ENCODE peak calls at places on chromosomes 2 and 18, in seven cellular contexts. P is PC-9; M is aorta; L is WERI-Rb-1; I is cardiac muscle cell; R is coronary artery; S is CD8-positive, alpha-beta T cell. J is an unnamed sample.

GRCh38 chr18:61950371-61950770 is 57.6 kb upstream of the RNF152 start:
- DNase-seq in L (no peak), R (no peak), S (no peak), M (no peak), P (no peak), I (no peak), J (no peak)

GRCh38 chr18:45291616-45292612 is 323.4 kb upstream of the SLC14A2 start:
- DNase-seq in M (no peak), P (no peak), R (no peak), I (no peak), S (no peak), L (no peak), J (no peak)

GRCh38 chr2:26980971-26981370 is 10.5 kb downstream of the MAPRE3 start:
- DNase-seq in L (no peak), S (no peak), P (no peak), M (no peak), I (no peak), R (no peak), J (no peak)

GRCh38 chr2:231710751-231711676 is 2.7 kb downstream of the PTMA start:
- DNase-seq in M (peak; percentile 64), I (peak; percentile 74), R (peak; percentile 80), S (peak; percentile 16), P (peak; percentile 27), L (no peak), J (no peak)

GRCh38 chr2:168494190-168494711 is 38.2 kb downstream of the CERS6 start:
- DNase-seq in S (no peak), I (no peak), R (no peak), M (no peak), L (no peak), P (no peak), J (no peak)

GRCh38 chr2:129237966-129238725 is 741.3 kb upstream of the RAB6C start:
- DNase-seq in P (no peak), M (no peak), S (no peak), R (no peak), I (no peak), L (no peak), J (no peak)

GRCh38 chr2:237497009-237497819 is 10.2 kb downstream of the MLPH start:
- DNase-seq in S (no peak), M (no peak), R (no peak), I (no peak), L (no peak), P (no peak), J (no peak)

GRCh38 chr2:182866095-182866460 is 359 bp downstream of the FRZB start:
- DNase-seq in P (no peak), R (no peak), M (peak; percentile 51), L (peak; percentile 17), S (no peak), I (peak; percentile 31), J (peak; percentile 28)

GRCh38 chr2:81007104-81007503 is 702.6 kb upstream of the LRRTM1 start:
- DNase-seq in R (no peak), I (no peak), P (no peak), M (no peak), L (no peak), S (no peak), J (no peak)

GRCh38 chr2:233047206-233047605 is 12.9 kb upstream of the INPP5D start:
- DNase-seq in R (peak; percentile 55), P (no peak), M (no peak), S (no peak), L (no peak), I (no peak), J (no peak)

GRCh38 chr2:235527806-235528480 is 34.1 kb downstream of the AGAP1 start:
- DNase-seq in R (no peak), I (peak; percentile 36), P (no peak), S (no peak), M (peak; percentile 4), L (no peak), J (no peak)

GRCh38 chr2:22124003-22124402 is 1000.2 kb downstream of the TDRD15 start:
- DNase-seq in R (no peak), I (no peak), L (no peak), S (no peak), P (no peak), M (no peak), J (no peak)

GRCh38 chr2:231185886-231186285 is 12.5 kb upstream of the ARMC9 start:
- DNase-seq in M (no peak), L (no peak), I (no peak), R (no peak), S (no peak), P (no peak), J (no peak)

GRCh38 chr2:100580474-100581264 is 17.9 kb downstream of the PDCL3 start:
- DNase-seq in P (no peak), M (peak; percentile 62), I (no peak), L (no peak), S (peak; percentile 65), R (no peak), J (no peak)

GRCh38 chr2:216539120-216539519 is 40.5 kb downstream of the RPL37A start:
- DNase-seq in M (no peak), I (no peak), P (no peak), S (no peak), R (no peak), L (no peak), J (no peak)

GRCh38 chr2:216536725-216537124 is 38.1 kb downstream of the RPL37A start:
- DNase-seq in I (peak; percentile 61), L (no peak), M (no peak), R (no peak), P (no peak), S (no peak), J (no peak)

GRCh38 chr2:216535454-216535995 is 36.9 kb downstream of the RPL37A start:
- DNase-seq in P (peak; percentile 16), R (peak; percentile 90), M (peak; percentile 81), L (no peak), I (no peak), S (no peak), J (peak; percentile 39)

GRCh38 chr2:216538538-216538937 is 39.9 kb downstream of the RPL37A start:
- DNase-seq in R (no peak), L (no peak), I (no peak), M (no peak), S (no peak), P (no peak), J (no peak)

GRCh38 chr2:216537366-216537765 is 38.7 kb downstream of the RPL37A start:
- DNase-seq in P (no peak), R (no peak), M (no peak), L (no peak), S (no peak), I (no peak), J (no peak)
- H3K27ac ChIP-seq in P (no peak overlapping the region), R (no peak overlapping the region), M (no peak overlapping the region), L (no peak overlapping the region), S (no peak overlapping the region), I (peak overlapping the region; percentile 87), J (no peak overlapping the region)

GRCh38 chr2:55420244-55420713 is 623 bp upstream of the CCDC88A start:
- DNase-seq in R (no peak), S (no peak), M (no peak), I (no peak), L (no peak), P (no peak), J (no peak)
- H3K27ac ChIP-seq in R (peak overlapping the region; percentile 93), S (peak overlapping the region; percentile 57), M (peak overlapping the region; percentile 9), I (no peak overlapping the region), L (peak overlapping the region; percentile 62), P (no peak overlapping the region), J (peak overlapping the region; percentile 89)

DNA sequence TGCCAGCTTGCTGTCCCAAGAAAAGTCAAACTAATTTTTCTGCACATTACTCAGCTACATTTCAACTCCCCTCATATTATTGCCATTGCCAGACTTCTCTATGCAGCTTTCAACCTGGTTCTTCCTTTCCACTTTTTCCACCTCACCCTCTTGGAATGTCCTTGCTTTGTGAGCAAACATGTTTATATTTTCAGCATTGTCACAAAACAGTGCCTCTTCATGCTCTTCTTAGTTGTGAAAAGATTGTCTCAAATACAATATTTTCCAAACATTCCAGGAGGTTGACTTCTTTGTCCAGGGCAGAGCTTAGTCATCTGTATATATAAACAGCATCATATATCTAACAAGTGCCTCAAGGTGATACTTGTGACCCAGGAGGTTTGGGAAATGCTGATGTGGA is 803.3 kb upstream of the CELF4 start:
- DNase-seq in P (no peak), S (no peak), R (no peak), I (no peak), L (no peak), M (no peak), J (no peak)
- H3K27ac ChIP-seq in P (no peak overlapping the region), S (no peak overlapping the region), R (no peak overlapping the region), I (no peak overlapping the region), L (no peak overlapping the region), M (no peak overlapping the region), J (no peak overlapping the region)

GRCh38 chr2:36322108-36322507 is 33.5 kb upstream of the CRIM1 start:
- DNase-seq in R (no peak), L (peak; percentile 50), M (no peak), S (no peak), I (peak; percentile 47), P (no peak), J (no peak)

GRCh38 chr2:36318547-36318946 is 37.0 kb upstream of the CRIM1 start:
- DNase-seq in M (no peak), P (no peak), I (no peak), R (no peak), S (no peak), L (no peak), J (no peak)
- H3K27ac ChIP-seq in M (no peak overlapping the region), P (no peak overlapping the region), I (no peak overlapping the region), R (no peak overlapping the region), S (no peak overlapping the region), L (no peak overlapping the region), J (no peak overlapping the region)

GRCh38 chr2:173759959-173760358 is 205.2 kb downstream of the SP3 start:
- DNase-seq in S (no peak), L (no peak), M (no peak), I (no peak), R (no peak), P (no peak), J (no peak)

GRCh38 chr2:173762864-173763263 is 202.3 kb downstream of the SP3 start:
- DNase-seq in S (no peak), R (no peak), L (no peak), P (no peak), I (no peak), M (no peak), J (no peak)

GRCh38 chr2:173761603-173762119 is 203.5 kb downstream of the SP3 start:
- DNase-seq in P (no peak), S (no peak), R (no peak), I (no peak), M (no peak), L (no peak), J (no peak)

GRCh38 chr2:173763641-173764040 is 201.5 kb downstream of the SP3 start:
- DNase-seq in I (no peak), S (no peak), P (no peak), L (no peak), R (no peak), M (no peak), J (no peak)

GRCh38 chr2:173760553-173760952 is 204.6 kb downstream of the SP3 start:
- DNase-seq in S (no peak), I (no peak), L (no peak), P (no peak), R (no peak), M (no peak), J (no peak)
- H3K27ac ChIP-seq in S (no peak overlapping the region), I (no peak overlapping the region), L (no peak overlapping the region), P (no peak overlapping the region), R (no peak overlapping the region), M (no peak overlapping the region), J (no peak overlapping the region)

J was measured in gastrocnemius medialis.